ENCODE peak calls at places on chromosomes 13 and 19, in five cellular contexts. G is stomach, W is GM06990, T is breast epithelium, Q is bronchial epithelial cell. U is an unnamed sample. For H3K36me3, the result is how much of the 10 kb centered on the place peaks cover.

GRCh38 chr19:57903298-57904174 is 12.9 kb downstream of the ZNF417 start:
- DNase-seq in G (no peak), W (no peak), T (no peak), Q (peak), U (no peak)

GRCh38 chr13:66665991-66666390 is 564.1 kb downstream of the PCDH9 start:
- DNase-seq in G (no peak), W (no peak), T (no peak), Q (peak), U (peak)

GRCh38 chr19:33458807-33459206 is 62.8 kb downstream of the PEPD start:
- DNase-seq in G (no peak), W (no peak), T (peak), Q (no peak), U (no peak)

GRCh38 chr19:2280633-2281264 is 1.2 kb downstream of the PEAK3 start:
- DNase-seq in G (no peak), W (no peak), T (no peak), Q (no peak), U (no peak)

GRCh38 chr19:46610851-46611770 is 10.0 kb downstream of the CALM3 start:
- DNase-seq in G (no peak), W (no peak), T (no peak), Q (no peak), U (no peak)

GRCh38 chr13:109667754-109668360 is 118.5 kb downstream of the IRS2 start:
- DNase-seq in G (no peak), W (no peak), T (no peak), Q (peak), U (no peak)

GRCh38 chr13:64274481-64275217 is 2859.0 kb upstream of the PCDH20 start:
- DNase-seq in G (no peak), W (no peak), T (no peak), Q (peak), U (no peak)

GRCh38 chr19:43504426-43505185 is at the start of gene PHLDB3:
- DNase-seq in G (peak), W (no peak), T (peak), Q (no peak), U (peak)

GRCh38 chr13:21625366-21625765 is 21.4 kb upstream of the MICU2 start:
- DNase-seq in G (no peak), W (no peak), T (no peak), Q (peak), U (no peak)

GRCh38 chr13:20843177-20843576 is 59.4 kb downstream of the XPO4 start:
- DNase-seq in G (no peak), W (no peak), T (no peak), Q (no peak), U (no peak)

GRCh38 chr13:68056816-68057710 is 826.9 kb upstream of the PCDH9 start:
- DNase-seq in G (no peak), W (no peak), T (no peak), Q (peak), U (no peak)

GRCh38 chr13:98575009-98575866 is 1.7 kb downstream of the STK24 start:
- DNase-seq in G (no peak), W (no peak), T (no peak), Q (no peak), U (no peak)

GRCh38 chr19:46776927-46777911 is 11.2 kb downstream of the SLC1A5 start:
- DNase-seq in G (no peak), W (no peak), T (no peak), Q (no peak), U (no peak)

DNA sequence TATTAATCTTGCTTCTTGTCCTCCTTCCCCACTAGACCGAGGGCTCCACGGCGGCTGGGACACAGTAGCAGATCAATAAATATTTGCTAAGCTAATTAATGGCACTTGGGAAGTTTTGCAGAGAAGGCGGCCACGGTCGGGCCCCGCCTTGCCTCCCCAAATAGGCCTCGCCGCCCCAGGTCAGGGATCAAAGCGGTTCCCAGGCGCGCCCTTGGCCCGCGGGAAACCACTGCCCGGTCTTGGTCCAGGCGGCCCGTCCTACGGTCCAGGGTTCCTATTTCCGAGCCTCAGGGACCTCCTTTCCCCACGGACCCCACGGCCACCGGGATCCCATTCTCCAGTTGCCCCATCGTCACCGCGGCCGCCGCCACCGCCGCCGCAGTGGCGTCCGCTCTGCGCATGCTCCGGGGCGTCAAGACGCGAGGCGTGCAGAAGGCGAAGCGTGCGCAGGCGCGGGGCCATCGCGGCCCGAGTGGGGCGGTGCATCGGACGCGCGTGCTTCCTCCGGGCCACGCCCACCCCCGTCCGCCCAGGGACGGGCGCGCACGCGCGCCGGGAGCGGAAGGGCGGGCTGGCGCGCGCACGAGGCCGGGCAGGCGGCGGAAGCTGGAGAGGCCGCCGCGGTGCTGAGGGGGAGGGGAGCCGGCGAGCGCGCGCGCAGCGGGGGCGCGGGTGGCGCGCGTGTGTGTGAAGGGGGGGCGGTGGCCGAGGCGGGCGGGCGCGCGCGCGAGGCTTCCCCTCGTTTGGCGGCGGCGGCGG is at the start of gene SMARCA4:
- DNase-seq in G (peak), W (peak), T (peak), Q (peak), U (peak)
- TF ChIP-seq CTCF in G (no peak), W (no peak), T (peak), Q (no peak), U (no peak)

GRCh38 chr19:41894350-41894749 is 11.4 kb downstream of the ARHGEF1 start:
- DNase-seq in G (no peak), W (no peak), T (no peak), Q (no peak), U (no peak)

GRCh38 chr19:41893899-41894298 is 10.9 kb downstream of the ARHGEF1 start:
- DNase-seq in G (no peak), W (no peak), T (no peak), Q (no peak), U (no peak)

GRCh38 chr19:41888926-41889325 is 5.9 kb downstream of the ARHGEF1 start:
- DNase-seq in G (no peak), W (no peak), T (no peak), Q (no peak), U (no peak)

GRCh38 chr19:41889896-41890295 is 6.9 kb downstream of the ARHGEF1 start:
- DNase-seq in G (no peak), W (no peak), T (no peak), Q (no peak), U (no peak)

GRCh38 chr19:41892173-41892902 is 9.4 kb downstream of the ARHGEF1 start:
- DNase-seq in G (no peak), W (no peak), T (no peak), Q (no peak), U (no peak)
- H3K36me3 ChIP-seq in G (half or more), W (under half), T (under half), Q (under half), U (under half)

GRCh38 chr19:53394522-53394973 is 401 bp upstream of the ZNF765 start:
- DNase-seq in G (peak), W (no peak), T (peak), Q (no peak), U (no peak)
- TF ChIP-seq CTCF in G (no peak), W (no peak), T (no peak), Q (no peak), U (no peak)

DNA sequence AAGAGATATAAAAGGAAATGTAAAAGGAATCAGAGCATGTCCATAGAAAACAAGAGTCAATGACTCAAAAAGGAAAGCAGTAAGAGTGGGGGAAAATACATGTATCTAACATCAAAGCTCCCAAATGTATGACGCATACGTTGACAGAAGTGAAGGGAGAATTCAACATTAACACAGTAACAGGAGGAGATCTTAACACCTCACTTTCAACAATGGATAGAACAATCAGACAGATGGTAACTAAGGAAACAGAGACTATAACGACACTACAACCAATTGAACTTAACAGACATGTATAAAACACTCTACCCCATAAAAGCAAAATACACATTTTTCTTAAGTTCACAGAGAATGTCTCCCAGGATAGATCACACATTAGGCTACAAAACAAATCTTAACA is 774.8 kb upstream of the ARGLU1 start:
- DNase-seq in G (no peak), W (no peak), T (no peak), Q (no peak), U (no peak)
- H3K36me3 ChIP-seq in G (under half), W (under half), T (under half), Q (under half), U (under half)

DNA sequence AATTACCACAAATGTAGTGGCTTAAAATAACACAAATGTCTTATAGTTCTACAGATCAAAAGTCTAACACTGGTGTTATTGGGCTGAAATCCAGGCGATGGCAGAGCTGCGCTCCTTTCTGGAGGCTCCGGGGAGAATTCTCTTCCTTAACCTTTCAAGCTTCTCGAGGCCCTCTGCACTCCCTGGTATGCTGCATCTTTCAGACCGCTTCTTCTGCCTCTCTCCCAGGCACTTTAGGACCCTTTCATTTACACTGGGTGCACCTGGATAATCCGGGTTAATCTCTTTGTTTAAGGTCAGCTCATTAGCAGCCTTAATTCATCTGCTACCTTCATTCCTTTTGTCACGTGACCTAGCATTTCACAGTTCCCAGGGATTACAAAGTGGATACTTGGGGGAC is 211.3 kb upstream of the RFC3 start:
- DNase-seq in G (no peak), W (no peak), T (no peak), Q (no peak), U (no peak)
- TF ChIP-seq CTCF in G (no peak), W (no peak), T (no peak), Q (no peak), U (no peak)

DNA sequence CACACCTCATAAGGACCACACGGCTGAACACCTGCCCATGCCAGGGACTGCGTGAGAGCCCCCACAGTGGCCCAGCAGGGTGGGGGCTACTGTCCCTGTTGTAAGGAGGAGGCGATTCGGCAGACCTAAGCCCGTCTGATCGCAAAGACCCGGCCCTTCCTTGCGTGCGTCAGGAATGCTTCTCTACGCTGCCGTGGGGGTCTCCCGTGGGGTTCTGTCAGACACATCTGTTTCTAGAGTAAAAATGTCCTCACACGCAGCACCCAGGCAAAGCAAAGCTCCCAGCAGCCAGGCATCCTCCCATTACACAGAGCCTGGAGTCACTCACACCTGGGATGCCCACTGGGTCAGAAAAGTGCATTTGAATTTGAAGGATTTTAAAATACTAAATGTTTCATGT is 147.7 kb upstream of the SOX1 start:
- DNase-seq in G (no peak), W (no peak), T (no peak), Q (no peak), U (no peak)
- H3K36me3 ChIP-seq in G (under half), W (under half), T (under half), Q (under half), U (under half)

U was measured in prostate gland.